ENCODE peak calls at places on chromosomes 3 and 15, in nine cellular contexts. One of them, this sample, is unnamed.

GRCh38 chr3:136380530-136380929 is 130.4 kb downstream of the PCCB start:
- DNase-seq in psoas muscle: no peak
- DNase-seq in IMR-90: peak; percentile 34
- DNase-seq in CD8-positive, alpha-beta T cell: no peak
- DNase-seq in OCI-LY7: no peak
- DNase-seq in cardiac muscle cell: peak; percentile 28
- DNase-seq in stomach: no peak
- DNase-seq in HCT116: no peak
- DNase-seq in thoracic aorta: no peak
- DNase-seq in this sample: no peak

GRCh38 chr3:75254685-75255084 is 409.4 kb upstream of the FRG2C start:
- DNase-seq in OCI-LY7: no peak
- DNase-seq in psoas muscle: no peak
- DNase-seq in IMR-90: no peak
- DNase-seq in thoracic aorta: no peak
- DNase-seq in CD8-positive, alpha-beta T cell: no peak
- DNase-seq in HCT116: no peak
- DNase-seq in stomach: no peak
- DNase-seq in cardiac muscle cell: no peak
- DNase-seq in this sample: no peak

GRCh38 chr15:54197995-54198394 is 219.8 kb downstream of the UNC13C start:
- DNase-seq in thoracic aorta: no peak
- DNase-seq in CD8-positive, alpha-beta T cell: no peak
- DNase-seq in IMR-90: no peak
- DNase-seq in cardiac muscle cell: no peak
- DNase-seq in HCT116: no peak
- DNase-seq in psoas muscle: no peak
- DNase-seq in stomach: no peak
- DNase-seq in OCI-LY7: no peak
- DNase-seq in this sample: no peak

GRCh38 chr3:32403663-32404062 is 12.0 kb downstream of the CMTM7 start:
- DNase-seq in thoracic aorta: no peak
- DNase-seq in CD8-positive, alpha-beta T cell: no peak
- DNase-seq in OCI-LY7: no peak
- DNase-seq in IMR-90: no peak
- DNase-seq in cardiac muscle cell: no peak
- DNase-seq in psoas muscle: no peak
- DNase-seq in stomach: no peak
- DNase-seq in HCT116: no peak
- DNase-seq in this sample: no peak

GRCh38 chr3:188397766-188398705 is 244.1 kb downstream of the LPP start:
- DNase-seq in CD8-positive, alpha-beta T cell: no peak
- DNase-seq in IMR-90: no peak
- DNase-seq in HCT116: no peak
- DNase-seq in cardiac muscle cell: no peak
- DNase-seq in thoracic aorta: no peak
- DNase-seq in OCI-LY7: no peak
- DNase-seq in stomach: no peak
- DNase-seq in psoas muscle: no peak
- DNase-seq in this sample: no peak

GRCh38 chr3:122977645-122978466 is 49.7 kb downstream of the SEMA5B start:
- DNase-seq in OCI-LY7: no peak
- DNase-seq in thoracic aorta: peak; percentile 47
- DNase-seq in stomach: no peak
- DNase-seq in CD8-positive, alpha-beta T cell: no peak
- DNase-seq in psoas muscle: no peak
- DNase-seq in IMR-90: peak; percentile 84
- DNase-seq in cardiac muscle cell: peak; percentile 77
- DNase-seq in HCT116: no peak
- DNase-seq in this sample: no peak

GRCh38 chr15:70853270-70853854 is 595 bp downstream of the LARP6 start:
- DNase-seq in IMR-90: peak; percentile 87
- DNase-seq in cardiac muscle cell: peak; percentile 70
- DNase-seq in thoracic aorta: no peak
- DNase-seq in CD8-positive, alpha-beta T cell: no peak
- DNase-seq in HCT116: no peak
- DNase-seq in OCI-LY7: no peak
- DNase-seq in stomach: no peak
- DNase-seq in psoas muscle: peak; percentile 63
- DNase-seq in this sample: no peak

GRCh38 chr3:41574900-41575299 is 375.6 kb downstream of the CTNNB1 start:
- DNase-seq in HCT116: no peak
- DNase-seq in psoas muscle: no peak
- DNase-seq in cardiac muscle cell: peak; percentile 20
- DNase-seq in stomach: no peak
- DNase-seq in OCI-LY7: no peak
- DNase-seq in thoracic aorta: no peak
- DNase-seq in CD8-positive, alpha-beta T cell: no peak
- DNase-seq in IMR-90: no peak
- DNase-seq in this sample: no peak

GRCh38 chr15:79365765-79366164 is 54.9 kb downstream of the TMED3 start:
- DNase-seq in stomach: no peak
- DNase-seq in cardiac muscle cell: no peak
- DNase-seq in OCI-LY7: no peak
- DNase-seq in CD8-positive, alpha-beta T cell: no peak
- DNase-seq in IMR-90: no peak
- DNase-seq in thoracic aorta: no peak
- DNase-seq in HCT116: no peak
- DNase-seq in psoas muscle: no peak
- DNase-seq in this sample: no peak

GRCh38 chr3:171369156-171369555 is 91.0 kb downstream of the TNIK start:
- DNase-seq in IMR-90: no peak
- DNase-seq in CD8-positive, alpha-beta T cell: no peak
- DNase-seq in thoracic aorta: no peak
- DNase-seq in OCI-LY7: no peak
- DNase-seq in HCT116: no peak
- DNase-seq in psoas muscle: no peak
- DNase-seq in cardiac muscle cell: no peak
- DNase-seq in stomach: no peak
- DNase-seq in this sample: no peak

GRCh38 chr3:36520241-36521006 is 140.1 kb downstream of the STAC start:
- DNase-seq in cardiac muscle cell: no peak
- DNase-seq in IMR-90: no peak
- DNase-seq in OCI-LY7: no peak
- DNase-seq in psoas muscle: no peak
- DNase-seq in CD8-positive, alpha-beta T cell: no peak
- DNase-seq in HCT116: no peak
- DNase-seq in thoracic aorta: no peak
- DNase-seq in stomach: no peak
- DNase-seq in this sample: no peak

GRCh38 chr3:169813757-169814517 is 1.2 kb upstream of the LRRC34 start:
- DNase-seq in psoas muscle: no peak
- DNase-seq in OCI-LY7: peak; percentile 91
- DNase-seq in CD8-positive, alpha-beta T cell: peak; percentile 88
- DNase-seq in thoracic aorta: no peak
- DNase-seq in HCT116: no peak
- DNase-seq in IMR-90: no peak
- DNase-seq in stomach: peak; percentile 46
- DNase-seq in cardiac muscle cell: peak; percentile 53
- DNase-seq in this sample: no peak

GRCh38 chr15:38254065-38254883 is 1.6 kb downstream of the SPRED1 start:
- DNase-seq in CD8-positive, alpha-beta T cell: peak; percentile 42
- DNase-seq in IMR-90: peak; percentile 68
- DNase-seq in stomach: peak; percentile 53
- DNase-seq in psoas muscle: no peak
- DNase-seq in thoracic aorta: no peak
- DNase-seq in cardiac muscle cell: peak; percentile 67
- DNase-seq in HCT116: peak; percentile 51
- DNase-seq in OCI-LY7: peak; percentile 86
- DNase-seq in this sample: no peak

GRCh38 chr3:138948371-138949001 is 1.5 kb downstream of the FOXL2NB start:
- DNase-seq in stomach: no peak
- DNase-seq in thoracic aorta: no peak
- DNase-seq in cardiac muscle cell: no peak
- DNase-seq in OCI-LY7: no peak
- DNase-seq in psoas muscle: no peak
- DNase-seq in IMR-90: no peak
- DNase-seq in CD8-positive, alpha-beta T cell: no peak
- DNase-seq in HCT116: no peak
- DNase-seq in this sample: no peak

GRCh38 chr3:138945646-138946553 is 1.0 kb downstream of the FOXL2 start:
- DNase-seq in cardiac muscle cell: no peak
- DNase-seq in HCT116: no peak
- DNase-seq in OCI-LY7: no peak
- DNase-seq in stomach: peak; percentile 26
- DNase-seq in psoas muscle: peak; percentile 72
- DNase-seq in thoracic aorta: no peak
- DNase-seq in IMR-90: peak; percentile 23
- DNase-seq in CD8-positive, alpha-beta T cell: no peak
- DNase-seq in this sample: no peak

GRCh38 chr3:138944842-138945645 is 1.9 kb downstream of the FOXL2 start:
- DNase-seq in stomach: no peak
- DNase-seq in IMR-90: no peak
- DNase-seq in HCT116: no peak
- DNase-seq in OCI-LY7: no peak
- DNase-seq in cardiac muscle cell: no peak
- DNase-seq in CD8-positive, alpha-beta T cell: no peak
- DNase-seq in psoas muscle: no peak
- DNase-seq in thoracic aorta: no peak
- DNase-seq in this sample: no peak

GRCh38 chr3:138947303-138948121 is 495 bp downstream of the FOXL2NB start:
- DNase-seq in IMR-90: no peak
- DNase-seq in CD8-positive, alpha-beta T cell: no peak
- DNase-seq in OCI-LY7: no peak
- DNase-seq in stomach: no peak
- DNase-seq in thoracic aorta: no peak
- DNase-seq in psoas muscle: no peak
- DNase-seq in HCT116: no peak
- DNase-seq in cardiac muscle cell: no peak
- DNase-seq in this sample: no peak

DNA sequence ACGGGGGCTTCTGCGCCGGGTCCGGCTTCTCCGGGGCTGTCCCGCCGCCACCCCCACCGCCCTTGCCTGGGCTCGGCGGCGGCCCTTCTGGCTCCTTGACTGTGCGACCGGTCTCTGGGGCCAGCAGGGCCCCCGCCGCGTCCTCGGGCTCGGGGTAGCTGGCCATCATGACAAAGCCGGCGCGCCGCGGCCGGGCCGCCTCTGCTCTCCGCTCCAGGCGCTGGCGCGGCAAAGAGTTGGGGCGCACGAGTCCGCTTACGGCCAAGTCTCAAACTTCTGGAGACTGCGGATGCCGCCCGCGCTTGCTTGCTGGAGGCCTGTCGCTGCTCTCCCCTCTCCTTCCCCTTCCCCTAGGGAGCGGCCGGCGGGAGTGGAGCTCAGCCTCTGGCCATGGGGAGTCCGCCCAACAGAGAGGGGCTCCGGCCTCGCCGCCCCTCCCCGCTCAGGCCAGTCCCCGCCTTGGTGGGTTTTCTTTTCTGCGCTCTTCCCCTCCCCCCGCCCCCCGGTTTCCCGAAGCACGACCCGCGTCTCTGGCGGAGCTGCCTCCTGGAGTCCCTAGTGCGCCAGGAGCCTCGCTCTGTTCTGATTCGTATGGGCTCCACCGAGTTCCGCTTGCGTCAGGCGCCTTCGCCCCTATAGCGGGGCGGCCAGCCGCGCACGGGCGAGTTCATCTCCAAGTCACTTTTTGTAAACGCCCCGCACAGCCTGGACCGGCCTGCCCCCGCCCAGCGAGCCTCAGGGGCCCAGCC is at the start of the genes FOXL2 and FOXL2NB:
- DNase-seq in stomach: no peak
- DNase-seq in thoracic aorta: no peak
- DNase-seq in OCI-LY7: no peak
- DNase-seq in IMR-90: peak; percentile 48
- DNase-seq in cardiac muscle cell: peak; percentile 71
- DNase-seq in psoas muscle: peak; percentile 56
- DNase-seq in CD8-positive, alpha-beta T cell: peak; percentile 29
- DNase-seq in HCT116: no peak
- DNase-seq in this sample: no peak
- TF ChIP-seq CTCF in stomach: no peak
- TF ChIP-seq CTCF in thoracic aorta: no peak
- TF ChIP-seq CTCF in OCI-LY7: no peak
- TF ChIP-seq CTCF in IMR-90: no peak
- TF ChIP-seq CTCF in cardiac muscle cell: no peak
- TF ChIP-seq CTCF in psoas muscle: no peak
- TF ChIP-seq CTCF in CD8-positive, alpha-beta T cell: no peak
- TF ChIP-seq CTCF in HCT116: no peak
- TF ChIP-seq CTCF in this sample: no peak

DNA sequence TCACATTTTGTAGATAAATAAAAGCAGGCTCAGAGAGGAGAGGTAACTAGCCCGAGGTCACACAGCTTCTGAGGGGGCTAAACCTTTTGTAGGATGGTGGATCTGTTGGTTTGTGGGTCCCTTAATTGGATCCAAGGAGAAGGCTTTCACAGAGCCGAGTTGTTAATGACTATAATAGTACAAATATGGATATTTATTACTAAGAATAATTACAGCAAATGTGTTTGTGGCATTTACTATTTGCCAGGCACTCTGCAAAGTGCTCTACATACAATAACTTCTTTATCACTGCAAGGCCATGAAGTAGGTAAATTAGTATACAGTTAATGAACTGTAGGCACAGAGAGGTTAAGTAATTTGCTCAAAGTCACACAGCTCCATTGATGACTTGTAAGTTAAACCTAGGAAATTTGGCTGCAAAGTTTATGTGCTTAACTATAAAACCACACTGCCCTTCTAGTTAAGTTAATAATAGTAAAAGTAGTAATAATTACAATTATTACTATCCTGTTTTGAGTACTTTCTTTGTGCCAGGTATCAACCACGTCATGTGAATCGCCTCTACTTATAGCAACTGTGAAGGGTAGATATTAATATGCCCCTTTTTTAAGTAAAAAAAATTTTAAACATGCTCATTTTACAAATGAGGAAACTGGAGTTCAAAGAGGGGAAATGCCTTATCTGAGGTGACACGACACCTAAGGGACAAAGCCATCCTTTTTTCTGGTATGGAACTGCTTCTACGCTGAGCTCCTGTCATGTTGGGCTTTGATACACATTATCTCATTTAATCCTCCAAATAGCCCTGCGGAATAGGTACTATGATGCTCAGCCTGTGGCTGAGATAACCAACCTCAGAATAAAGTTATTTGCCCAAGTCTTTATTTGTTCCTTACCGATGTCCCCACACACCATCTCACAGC is 8.4 kb downstream of the BHLHE40 start:
- DNase-seq in HCT116: no peak
- DNase-seq in stomach: no peak
- DNase-seq in psoas muscle: no peak
- DNase-seq in OCI-LY7: no peak
- DNase-seq in cardiac muscle cell: no peak
- DNase-seq in CD8-positive, alpha-beta T cell: no peak
- DNase-seq in thoracic aorta: no peak
- DNase-seq in IMR-90: no peak
- DNase-seq in this sample: no peak
- H3K4me1 ChIP-seq in HCT116: peaks cover 59% of the 10 kb centered on the region
- H3K4me1 ChIP-seq in stomach: peaks cover 73% of the 10 kb centered on the region
- H3K4me1 ChIP-seq in psoas muscle: peaks cover 50% of the 10 kb centered on the region
- H3K4me1 ChIP-seq in OCI-LY7: peaks cover 11% of the 10 kb centered on the region
- H3K4me1 ChIP-seq in cardiac muscle cell: peaks cover 16% of the 10 kb centered on the region
- H3K4me1 ChIP-seq in CD8-positive, alpha-beta T cell: peaks cover 38% of the 10 kb centered on the region
- H3K4me1 ChIP-seq in thoracic aorta: peaks cover 59% of the 10 kb centered on the region
- H3K4me1 ChIP-seq in IMR-90: peaks cover 44% of the 10 kb centered on the region
- H3K4me1 ChIP-seq in this sample: no peaks in the 10 kb centered on the region

GRCh38 chr15:100880139-100880896 is 687 bp downstream of the ALDH1A3 start:
- DNase-seq in psoas muscle: no peak
- DNase-seq in IMR-90: no peak
- DNase-seq in stomach: no peak
- DNase-seq in CD8-positive, alpha-beta T cell: no peak
- DNase-seq in HCT116: no peak
- DNase-seq in cardiac muscle cell: peak; percentile 54
- DNase-seq in OCI-LY7: no peak
- DNase-seq in thoracic aorta: no peak
- DNase-seq in this sample: no peak
- H3K4me3 ChIP-seq in psoas muscle: peak overlapping the region; percentile 76
- H3K4me3 ChIP-seq in IMR-90: peak overlapping the region; percentile 63
- H3K4me3 ChIP-seq in stomach: peak overlapping the region; percentile 50
- H3K4me3 ChIP-seq in CD8-positive, alpha-beta T cell: no peak overlapping the region
- H3K4me3 ChIP-seq in HCT116: peak overlapping the region; percentile 89
- H3K4me3 ChIP-seq in cardiac muscle cell: peak overlapping the region; percentile 33
- H3K4me3 ChIP-seq in OCI-LY7: no peak overlapping the region
- H3K4me3 ChIP-seq in thoracic aorta: peak overlapping the region; percentile 66
- H3K4me3 ChIP-seq in this sample: peak overlapping the region; percentile 56

GRCh38 chr15:57555270-57555669 is 36.4 kb upstream of the MYZAP start:
- DNase-seq in psoas muscle: no peak
- DNase-seq in IMR-90: peak; percentile 41
- DNase-seq in OCI-LY7: no peak
- DNase-seq in cardiac muscle cell: no peak
- DNase-seq in CD8-positive, alpha-beta T cell: no peak
- DNase-seq in HCT116: no peak
- DNase-seq in stomach: no peak
- DNase-seq in thoracic aorta: no peak
- DNase-seq in this sample: no peak
- TF ChIP-seq CTCF in psoas muscle: no peak
- TF ChIP-seq CTCF in IMR-90: no peak
- TF ChIP-seq CTCF in OCI-LY7: no peak
- TF ChIP-seq CTCF in cardiac muscle cell: no peak
- TF ChIP-seq CTCF in CD8-positive, alpha-beta T cell: no peak
- TF ChIP-seq CTCF in HCT116: no peak
- TF ChIP-seq CTCF in stomach: no peak
- TF ChIP-seq CTCF in thoracic aorta: no peak
- TF ChIP-seq CTCF in this sample: no peak

This sample was measured in right atrium auricular region.